ENCODE peak calls at places on chromosomes 13 and 19, in eight cellular contexts. E, I, M, D, H, C, S and B are unnamed samples. For H3K27me3 and H3K4me1, the result is how much of the 10 kb centered on the place peaks cover.

GRCh38 chr13:93098972-93099371 is 127.6 kb upstream of the GPC6 start:
- DNase-seq in E (no peak), I (no peak), M (no peak), D (no peak), H (no peak), C (peak), S (no peak), B (no peak)

GRCh38 chr13:43058318-43058674 is 34.9 kb downstream of the DNAJC15 start:
- DNase-seq in E (no peak), I (no peak), M (no peak), D (no peak), H (peak), C (no peak), S (peak), B (no peak)

GRCh38 chr13:30877335-30877734 is 28.7 kb upstream of the MEDAG start:
- DNase-seq in E (no peak), I (no peak), M (no peak), D (no peak), H (peak), C (no peak), S (no peak), B (no peak)

GRCh38 chr13:51397262-51397933 is 55.4 kb downstream of the INTS6 start:
- DNase-seq in E (peak), I (no peak), M (no peak), D (no peak), H (peak), C (peak), S (no peak), B (no peak)

GRCh38 chr13:61029064-61029463 is 386.6 kb downstream of the PCDH20 start:
- DNase-seq in E (peak), I (no peak), M (peak), D (peak), H (no peak), C (no peak), S (no peak), B (no peak)

GRCh38 chr19:29983568-29983967 is 41.5 kb downstream of the URI1 start:
- DNase-seq in E (no peak), I (no peak), M (no peak), D (no peak), H (no peak), C (no peak), S (no peak), B (no peak)

GRCh38 chr19:33241530-33242101 is 16.0 kb upstream of the SLC7A10 start:
- DNase-seq in E (peak), I (no peak), M (no peak), D (no peak), H (no peak), C (peak), S (no peak), B (peak)

GRCh38 chr13:22926176-22927007 is 254.4 kb upstream of the SGCG start:
- DNase-seq in E (peak), I (peak), M (no peak), D (no peak), H (peak), C (peak), S (peak), B (peak)

GRCh38 chr19:17703823-17704463 is 15.3 kb upstream of the MAP1S start:
- DNase-seq in E (peak), I (peak), M (no peak), D (no peak), H (peak), C (peak), S (no peak), B (peak)

GRCh38 chr13:111228262-111229144 is 91.9 kb upstream of the TEX29 start:
- DNase-seq in E (no peak), I (no peak), M (no peak), D (no peak), H (peak), C (peak), S (no peak), B (no peak)

GRCh38 chr19:50933640-50934039 is 19.2 kb downstream of the KLK5 start:
- DNase-seq in E (no peak), I (no peak), M (no peak), D (no peak), H (peak), C (no peak), S (no peak), B (no peak)

GRCh38 chr13:56561327-56561726 is 579.4 kb upstream of the PRR20A start:
- DNase-seq in E (peak), I (peak), M (no peak), D (no peak), H (no peak), C (no peak), S (no peak), B (no peak)

GRCh38 chr19:5534787-5535586 is 32.8 kb downstream of the TINCR start:
- DNase-seq in E (peak), I (no peak), M (no peak), D (peak), H (peak), C (no peak), S (no peak), B (no peak)

GRCh38 chr19:41927810-41928192 is 448 bp downstream of the ERFL start:
- DNase-seq in E (peak), I (no peak), M (no peak), D (no peak), H (no peak), C (no peak), S (no peak), B (no peak)

GRCh38 chr13:98285852-98286594 is 109.0 kb upstream of the RNF113B start:
- DNase-seq in E (no peak), I (no peak), M (no peak), D (no peak), H (no peak), C (no peak), S (no peak), B (no peak)

GRCh38 chr19:42271861-42272534 is 2.9 kb downstream of the CIC start:
- DNase-seq in E (no peak), I (no peak), M (no peak), D (no peak), H (no peak), C (no peak), S (no peak), B (no peak)

GRCh38 chr19:18415177-18415867 is 3.9 kb upstream of the SSBP4 start:
- DNase-seq in E (no peak), I (no peak), M (no peak), D (no peak), H (peak), C (peak), S (peak), B (peak)

GRCh38 chr13:39684531-39685137 is 29.2 kb downstream of the COG6 start:
- DNase-seq in E (peak), I (peak), M (no peak), D (no peak), H (peak), C (no peak), S (no peak), B (no peak)

GRCh38 chr13:21683034-21683733 is 12.3 kb downstream of the FGF9 start:
- DNase-seq in E (no peak), I (no peak), M (no peak), D (no peak), H (peak), C (no peak), S (no peak), B (no peak)

GRCh38 chr19:32719611-32720059 is at the start of gene TDRD12:
- DNase-seq in E (peak), I (no peak), M (peak), D (peak), H (no peak), C (no peak), S (no peak), B (no peak)

GRCh38 chr13:52070929-52071523 is 46.5 kb downstream of the UTP14C start:
- DNase-seq in E (no peak), I (no peak), M (no peak), D (peak), H (peak), C (no peak), S (no peak), B (no peak)

GRCh38 chr19:3589949-3590348 is 4.7 kb downstream of the GIPC3 start:
- DNase-seq in E (no peak), I (no peak), M (no peak), D (no peak), H (no peak), C (no peak), S (no peak), B (no peak)

GRCh38 chr19:3589439-3589838 is 4.2 kb downstream of the GIPC3 start:
- DNase-seq in E (no peak), I (no peak), M (no peak), D (no peak), H (no peak), C (no peak), S (no peak), B (no peak)

GRCh38 chr19:3586707-3587346 is 1.5 kb downstream of the GIPC3 start:
- DNase-seq in E (no peak), I (no peak), M (no peak), D (no peak), H (no peak), C (peak), S (peak), B (no peak)

GRCh38 chr19:3585301-3586123 is at the start of gene GIPC3:
- DNase-seq in E (peak), I (no peak), M (no peak), D (no peak), H (no peak), C (no peak), S (no peak), B (no peak)

GRCh38 chr19:3586124-3586626 is 897 bp downstream of the GIPC3 start:
- DNase-seq in E (peak), I (peak), M (no peak), D (no peak), H (no peak), C (no peak), S (no peak), B (no peak)
- H3K4me3 ChIP-seq in E (peak), I (peak), M (peak), D (peak), H (no peak), C (no peak), S (peak), B (peak)

GRCh38 chr13:78598382-78598781 is 5.0 kb downstream of the POU4F1 start:
- DNase-seq in E (no peak), I (no peak), M (no peak), D (no peak), H (peak), C (no peak), S (no peak), B (no peak)
- H3K27me3 ChIP-seq in E (half or more), I (half or more), M (half or more), D (half or more), H (half or more), C (half or more), S (half or more), B (half or more)

GRCh38 chr13:33644607-33645543 is 173.1 kb upstream of the RFC3 start:
- DNase-seq in E (no peak), I (no peak), M (no peak), D (no peak), H (peak), C (peak), S (no peak), B (no peak)
- H3K4me1 ChIP-seq in E (under half), I (under half), M (under half), D (under half), H (under half), C (under half), S (under half), B (under half)

GRCh38 chr13:20487927-20488326 is 37.7 kb downstream of the CRYL1 start:
- DNase-seq in E (no peak), I (no peak), M (no peak), D (no peak), H (no peak), C (no peak), S (no peak), B (no peak)
- H3K4me3 ChIP-seq in E (no peak), I (no peak), M (no peak), D (no peak), H (no peak), C (no peak), S (no peak), B (no peak)

GRCh38 chr19:54023191-54023590 is 31.8 kb downstream of the CACNG6 start:
- DNase-seq in E (no peak), I (no peak), M (no peak), D (no peak), H (no peak), C (no peak), S (no peak), B (no peak)

GRCh38 chr19:54017266-54017665 is 25.8 kb downstream of the CACNG6 start:
- DNase-seq in E (peak), I (no peak), M (no peak), D (no peak), H (peak), C (no peak), S (no peak), B (no peak)

GRCh38 chr19:54024660-54025059 is 33.2 kb downstream of the CACNG6 start:
- DNase-seq in E (no peak), I (no peak), M (no peak), D (no peak), H (no peak), C (no peak), S (no peak), B (no peak)

GRCh38 chr19:54021363-54021762 is 29.9 kb downstream of the CACNG6 start:
- DNase-seq in E (no peak), I (no peak), M (no peak), D (no peak), H (no peak), C (no peak), S (no peak), B (no peak)

DNA sequence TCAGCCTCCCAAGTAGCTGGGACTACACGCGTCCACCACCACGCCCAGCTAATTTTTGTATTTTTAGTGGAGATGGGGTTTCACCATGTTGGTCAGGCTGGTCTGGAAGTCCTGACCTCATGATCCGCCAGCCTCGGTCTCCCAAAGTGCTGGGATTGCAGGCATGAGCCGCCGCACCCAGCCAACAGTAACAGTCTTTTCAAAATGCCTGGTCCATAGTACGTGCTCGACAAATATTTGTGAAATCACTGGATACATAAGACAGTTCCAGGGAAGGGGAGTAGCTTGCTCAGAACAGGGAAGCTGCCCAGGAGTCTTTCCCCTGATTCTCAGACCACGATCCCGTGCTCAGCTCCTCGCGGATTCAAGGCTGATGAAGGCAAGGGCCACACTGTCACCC is 30.5 kb downstream of the CACNG6 start:
- DNase-seq in E (no peak), I (no peak), M (no peak), D (no peak), H (no peak), C (no peak), S (no peak), B (no peak)
- H3K27me3 ChIP-seq in E (under half), I (under half), M (under half), D (under half), H (under half), C (under half), S (under half), B (under half)